ENCODE peak calls at places on chromosome 10, in six cellular contexts. S is activated CD4-positive, alpha-beta T cell treated with anti-CD3 and anti-CD28 coated beads, Interleukin-2, amount 50 U/mL, for 1 hour; Q is left lung; F is stimulated activated naive CD4-positive, alpha-beta T cell; O is foreskin fibroblast; C is HCT116. I is an unnamed sample.

GRCh38 chr10:94194256-94194655 is 168.5 kb downstream of the NOC3L start:
- DNase-seq in C (no peak), O (peak; percentile 80), F (no peak), Q (no peak), S (no peak), I (no peak)

GRCh38 chr10:21649441-21649872 is 115.4 kb downstream of the MLLT10 start:
- DNase-seq in F (no peak), Q (no peak), S (no peak), O (peak; percentile 7), C (no peak), I (no peak)

GRCh38 chr10:84935772-84936171 is 607.4 kb downstream of the CCSER2 start:
- DNase-seq in F (no peak), S (no peak), Q (no peak), C (no peak), O (no peak), I (no peak)

GRCh38 chr10:4770766-4771553 is 55.0 kb upstream of the AKR1E2 start:
- DNase-seq in S (no peak), C (peak; percentile 81), F (no peak), Q (no peak), O (peak; percentile 93), I (no peak)

GRCh38 chr10:108684431-108684830 is 1238.9 kb downstream of the XPNPEP1 start:
- DNase-seq in F (no peak), Q (no peak), C (no peak), S (no peak), O (no peak), I (no peak)

GRCh38 chr10:60856405-60856804 is 78.1 kb downstream of the CDK1 start:
- DNase-seq in F (no peak), Q (no peak), C (no peak), S (no peak), O (no peak), I (no peak)

GRCh38 chr10:121531076-121531829 is 67.0 kb downstream of the FGFR2 start:
- DNase-seq in O (no peak), C (no peak), Q (no peak), S (no peak), F (no peak), I (no peak)

GRCh38 chr10:86261933-86262665 is 104.5 kb downstream of the GRID1 start:
- DNase-seq in Q (no peak), F (no peak), O (no peak), C (no peak), S (no peak), I (no peak)

GRCh38 chr10:93554760-93555432 is 11.6 kb upstream of the FFAR4 start:
- DNase-seq in O (peak; percentile 77), S (peak; percentile 18), C (peak; percentile 47), F (no peak), Q (peak; percentile 75), I (peak; percentile 88)

GRCh38 chr10:102220612-102221011 is 5.5 kb upstream of the ELOVL3 start:
- DNase-seq in C (no peak), F (no peak), O (no peak), Q (no peak), S (no peak), I (no peak)

GRCh38 chr10:59865101-59865500 is 41.3 kb downstream of the CCDC6 start:
- DNase-seq in O (peak; percentile 24), Q (no peak), F (peak; percentile 24), C (peak; percentile 40), S (no peak), I (no peak)

GRCh38 chr10:131160219-131160875 is 151.2 kb downstream of the TCERG1L start:
- DNase-seq in O (no peak), Q (no peak), F (no peak), S (no peak), C (no peak), I (no peak)

GRCh38 chr10:117163061-117163953 is 25.2 kb upstream of the VAX1 start:
- DNase-seq in S (no peak), Q (no peak), F (no peak), C (no peak), O (no peak), I (no peak)

GRCh38 chr10:66671562-66671961 is 254.3 kb upstream of the LRRTM3 start:
- DNase-seq in C (no peak), Q (no peak), F (no peak), S (no peak), O (no peak), I (no peak)

GRCh38 chr10:91043173-91043910 is 122.5 kb upstream of the ANKRD1 start:
- DNase-seq in Q (no peak), O (peak; percentile 58), S (no peak), F (no peak), C (peak; percentile 21), I (no peak)

GRCh38 chr10:13337827-13338196 is 10.3 kb downstream of the SEPHS1 start:
- DNase-seq in O (no peak), C (no peak), S (no peak), Q (no peak), F (no peak), I (no peak)

GRCh38 chr10:103592186-103593021 is 98.9 kb downstream of the NEURL1 start:
- DNase-seq in O (peak; percentile 64), Q (no peak), F (no peak), C (peak; percentile 15), S (peak; percentile 32), I (peak; percentile 52)

GRCh38 chr10:11684717-11685645 is 57.2 kb upstream of the ECHDC3 start:
- DNase-seq in Q (peak; percentile 83), F (peak; percentile 89), S (peak; percentile 50), O (peak; percentile 39), C (peak; percentile 96), I (peak; percentile 91)

GRCh38 chr10:131921191-131921590 is 20.4 kb downstream of the PPP2R2D start:
- DNase-seq in F (no peak), O (no peak), S (no peak), C (no peak), Q (no peak), I (no peak)

GRCh38 chr10:27448926-27449325 is 55.2 kb upstream of the RAB18 start:
- DNase-seq in F (no peak), O (peak; percentile 19), S (no peak), Q (no peak), C (peak; percentile 8), I (no peak)

GRCh38 chr10:70404906-70405824 is 1.2 kb downstream of the EIF4EBP2 start:
- DNase-seq in Q (peak; percentile 87), S (peak; percentile 20), C (no peak), F (no peak), O (peak; percentile 98), I (peak; percentile 84)

GRCh38 chr10:67115972-67116371 is 190.1 kb downstream of the LRRTM3 start:
- DNase-seq in S (no peak), O (no peak), F (no peak), Q (no peak), C (peak; percentile 51), I (no peak)

GRCh38 chr10:79106251-79106650 is 37.5 kb downstream of the ZMIZ1 start:
- DNase-seq in O (no peak), C (no peak), F (no peak), Q (no peak), S (no peak), I (no peak)

GRCh38 chr10:44071479-44071878 is 313.4 kb downstream of the CXCL12 start:
- DNase-seq in S (no peak), Q (no peak), F (no peak), C (no peak), O (peak; percentile 33), I (no peak)

GRCh38 chr10:14160299-14160698 is 170.4 kb downstream of the FRMD4A start:
- DNase-seq in S (no peak), Q (no peak), C (no peak), F (no peak), O (no peak), I (no peak)

GRCh38 chr10:38025283-38025682 is 14.8 kb downstream of the ZNF33A start:
- DNase-seq in Q (no peak), F (no peak), O (no peak), S (no peak), C (no peak), I (no peak)

GRCh38 chr10:132322621-132323048 is 9.4 kb upstream of the LRRC27 start:
- DNase-seq in C (no peak), S (no peak), F (no peak), Q (peak; percentile 29), O (peak; percentile 77), I (peak; percentile 34)

GRCh38 chr10:17001297-17001744 is 128.3 kb downstream of the CUBN start:
- DNase-seq in C (no peak), Q (no peak), O (peak; percentile 41), F (no peak), S (no peak), I (no peak)

GRCh38 chr10:128011059-128011979 is 104.4 kb downstream of the PTPRE start:
- DNase-seq in Q (peak; percentile 86), F (peak; percentile 85), O (peak; percentile 70), C (peak; percentile 54), S (peak; percentile 88), I (peak; percentile 87)

I was measured in aorta.